ENCODE peak calls at places on chromosomes 6 and 20, in four cellular contexts. H is K562, O is OCI-LY7, E is HL-60. R is an unnamed sample.
A peak's percentile ranks its signal among the peaks of the same experiment; 100 is the strongest.

GRCh38 chr6:13425270-13425905 is 62.0 kb downstream of the GFOD1 start:
- DNase-seq in H (no peak), O (no peak), E (no peak), R (no peak)

GRCh38 chr6:140440223-140440810 is 1065.9 kb upstream of the CITED2 start:
- DNase-seq in H (no peak), O (no peak), E (no peak), R (no peak)

GRCh38 chr6:127924031-127924430 is 23.2 kb upstream of the THEMIS start:
- DNase-seq in H (no peak), O (no peak), E (no peak), R (no peak)

GRCh38 chr6:35240838-35241801 is 18.4 kb upstream of the ZNF76 start:
- DNase-seq in H (peak; percentile 80), O (peak; percentile 68), E (peak; percentile 68), R (peak; percentile 44)

GRCh38 chr6:166959906-166960608 is 3.7 kb upstream of the RNASET2 start:
- DNase-seq in H (no peak), O (no peak), E (no peak), R (no peak)

GRCh38 chr20:57610261-57610952 is 9.8 kb downstream of the ZBP1 start:
- DNase-seq in H (no peak), O (no peak), E (no peak), R (no peak)

GRCh38 chr20:35515949-35516645 is 13.4 kb downstream of the C20orf173 start:
- DNase-seq in H (peak; percentile 22), O (no peak), E (no peak), R (no peak)

GRCh38 chr20:61442075-61442670 is 190.1 kb downstream of the CDH4 start:
- DNase-seq in H (no peak), O (no peak), E (no peak), R (no peak)

GRCh38 chr20:7622399-7622961 is 317.8 kb downstream of the HAO1 start:
- DNase-seq in H (no peak), O (no peak), E (no peak), R (no peak)

GRCh38 chr20:32762754-32763201 is 593 bp downstream of the DNMT3B start:
- DNase-seq in H (peak; percentile 48), O (peak; percentile 44), E (peak; percentile 25), R (no peak)

GRCh38 chr6:16828058-16828457 is 66.8 kb upstream of the ATXN1 start:
- DNase-seq in H (no peak), O (no peak), E (no peak), R (no peak)

GRCh38 chr20:46458891-46459750 is 52.7 kb upstream of the ELMO2 start:
- DNase-seq in H (no peak), O (no peak), E (no peak), R (peak; percentile 72)

GRCh38 chr20:38833154-38833856 is 27.8 kb downstream of the PPP1R16B start:
- DNase-seq in H (no peak), O (no peak), E (no peak), R (no peak)

GRCh38 chr6:134394905-134395304 is 77.0 kb upstream of the SGK1 start:
- DNase-seq in H (no peak), O (no peak), E (no peak), R (no peak)

GRCh38 chr6:44487611-44488010 is 100.1 kb downstream of the CDC5L start:
- DNase-seq in H (no peak), O (no peak), E (no peak), R (no peak)

GRCh38 chr20:8389381-8390368 is 257.6 kb downstream of the PLCB1 start:
- DNase-seq in H (peak; percentile 27), O (peak; percentile 75), E (no peak), R (no peak)

GRCh38 chr6:99611148-99611547 is 4.5 kb downstream of the PRDM13 start:
- DNase-seq in H (peak; percentile 65), O (no peak), E (peak; percentile 34), R (no peak)

GRCh38 chr20:58752565-58752964 is 60.0 kb downstream of the NPEPL1 start:
- DNase-seq in H (no peak), O (no peak), E (no peak), R (no peak)

GRCh38 chr6:96391776-96392175 is 129.8 kb upstream of the UFL1 start:
- DNase-seq in H (no peak), O (no peak), E (no peak), R (peak; percentile 10)

GRCh38 chr6:95819939-95820338 is 195.8 kb upstream of the FUT9 start:
- DNase-seq in H (no peak), O (peak; percentile 1), E (no peak), R (no peak)

GRCh38 chr20:7178004-7178403 is 410.5 kb downstream of the BMP2 start:
- DNase-seq in H (no peak), O (no peak), E (no peak), R (no peak)

GRCh38 chr20:25065044-25065624 is 7.2 kb upstream of the ACSS1 start:
- DNase-seq in H (no peak), O (no peak), E (no peak), R (peak; percentile 26)

GRCh38 chr6:167937948-167938911 is 59.2 kb upstream of the KIF25 start:
- DNase-seq in H (no peak), O (no peak), E (peak; percentile 4), R (no peak)

GRCh38 chr6:37658121-37658520 is 39.6 kb downstream of the MDGA1 start:
- DNase-seq in H (no peak), O (no peak), E (no peak), R (no peak)

GRCh38 chr20:33433465-33433864 is 10.1 kb downstream of the SNTA1 start:
- DNase-seq in H (no peak), O (no peak), E (no peak), R (no peak)

GRCh38 chr20:37972256-37973058 is 60.8 kb downstream of the TTI1 start:
- DNase-seq in H (no peak), O (no peak), E (no peak), R (no peak)

GRCh38 chr6:14729186-14729871 is 516.5 kb upstream of the JARID2 start:
- DNase-seq in H (peak; percentile 12), O (peak; percentile 95), E (no peak), R (no peak)

GRCh38 chr6:89258912-89259311 is 41.8 kb upstream of the GABRR1 start:
- DNase-seq in H (no peak), O (peak; percentile 49), E (no peak), R (no peak)

GRCh38 chr20:3364323-3365013 is 43.0 kb downstream of the DNAAF9 start:
- DNase-seq in H (no peak), O (no peak), E (no peak), R (no peak)

GRCh38 chr20:59094576-59094975 is 52.0 kb upstream of the PRELID3B start:
- DNase-seq in H (no peak), O (no peak), E (no peak), R (no peak)

GRCh38 chr20:51026317-51026716 is 3.4 kb upstream of the KCNG1 start:
- DNase-seq in H (no peak), O (no peak), E (no peak), R (no peak)

GRCh38 chr20:6829510-6830116 is 62.1 kb downstream of the BMP2 start:
- DNase-seq in H (no peak), O (no peak), E (no peak), R (no peak)

GRCh38 chr6:111462770-111463391 is 20.1 kb downstream of the REV3L start:
- DNase-seq in H (peak; percentile 28), O (no peak), E (no peak), R (no peak)

GRCh38 chr6:72084992-72085569 is 198.7 kb downstream of the RIMS1 start:
- DNase-seq in H (peak; percentile 21), O (peak; percentile 37), E (no peak), R (no peak)

GRCh38 chr6:27141472-27142015 is 106.0 kb upstream of the PRSS16 start:
- DNase-seq in H (peak; percentile 55), O (peak; percentile 63), E (no peak), R (no peak)

GRCh38 chr6:27143474-27144026 is 104.0 kb upstream of the PRSS16 start:
- DNase-seq in H (peak; percentile 43), O (no peak), E (no peak), R (no peak)

GRCh38 chr6:27139753-27140522 is 107.6 kb upstream of the PRSS16 start:
- DNase-seq in H (peak; percentile 76), O (peak; percentile 80), E (peak; percentile 50), R (no peak)

GRCh38 chr6:27138837-27139752 is 108.4 kb upstream of the PRSS16 start:
- DNase-seq in H (peak; percentile 95), O (peak; percentile 95), E (peak; percentile 91), R (no peak)

DNA sequence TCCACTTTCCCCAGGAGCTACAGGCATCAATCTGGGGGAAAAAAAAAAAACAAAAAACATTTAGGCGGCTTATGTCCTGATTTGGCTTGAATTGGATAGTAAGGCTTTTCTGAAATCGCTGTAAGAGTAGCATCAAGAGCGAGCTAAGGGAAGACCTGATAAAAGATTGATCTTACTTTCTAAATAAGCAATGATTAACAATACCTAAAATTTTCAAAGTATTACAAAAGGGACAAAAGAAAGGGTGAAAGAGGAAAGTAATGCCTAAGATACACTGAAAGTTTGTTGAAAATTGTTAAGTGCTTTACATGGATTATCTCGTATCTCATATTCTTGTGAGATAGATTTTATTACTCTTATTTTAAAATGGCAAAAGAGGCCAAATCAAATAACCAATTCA is 106.5 kb upstream of the PRSS16 start:
- DNase-seq in H (no peak), O (peak; percentile 58), E (no peak), R (no peak)
- H3K4me3 ChIP-seq in H (peak overlapping the region; percentile 71), O (peak overlapping the region; percentile 77), E (no peak overlapping the region), R (no peak overlapping the region)

DNA sequence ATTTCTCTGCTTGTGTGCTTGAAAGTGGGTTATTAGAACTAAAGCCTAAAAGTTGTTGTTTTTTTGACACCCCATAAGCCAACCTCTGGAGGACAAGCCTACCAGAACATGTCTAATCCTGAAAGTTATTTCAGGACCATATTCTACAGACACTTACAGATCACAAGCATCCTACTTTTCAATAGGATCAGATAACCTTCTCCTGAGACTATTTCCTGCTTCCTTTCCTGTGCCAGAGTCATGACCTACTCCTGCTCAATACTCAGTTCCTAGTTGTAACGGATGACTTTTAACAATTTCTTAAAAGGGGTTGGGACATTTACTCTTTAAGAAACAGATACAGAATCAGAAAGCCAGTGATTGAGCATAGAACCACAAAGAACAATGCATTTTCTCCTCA is 5.3 kb upstream of the FILIP1 start:
- DNase-seq in H (no peak), O (no peak), E (no peak), R (no peak)
- TF ChIP-seq CTCF in H (no peak), O (no peak), E (no peak), R (no peak)

GRCh38 chr6:159097256-159097655 is 52.5 kb upstream of the TAGAP start:
- DNase-seq in H (no peak), O (no peak), E (no peak), R (no peak)

GRCh38 chr6:159100011-159100788 is 55.4 kb upstream of the TAGAP start:
- DNase-seq in H (no peak), O (no peak), E (no peak), R (no peak)

GRCh38 chr6:159098636-159099106 is 53.9 kb upstream of the TAGAP start:
- DNase-seq in H (no peak), O (peak; percentile 64), E (peak; percentile 39), R (no peak)

GRCh38 chr6:159100789-159101182 is 56.0 kb upstream of the TAGAP start:
- DNase-seq in H (no peak), O (no peak), E (no peak), R (no peak)

DNA sequence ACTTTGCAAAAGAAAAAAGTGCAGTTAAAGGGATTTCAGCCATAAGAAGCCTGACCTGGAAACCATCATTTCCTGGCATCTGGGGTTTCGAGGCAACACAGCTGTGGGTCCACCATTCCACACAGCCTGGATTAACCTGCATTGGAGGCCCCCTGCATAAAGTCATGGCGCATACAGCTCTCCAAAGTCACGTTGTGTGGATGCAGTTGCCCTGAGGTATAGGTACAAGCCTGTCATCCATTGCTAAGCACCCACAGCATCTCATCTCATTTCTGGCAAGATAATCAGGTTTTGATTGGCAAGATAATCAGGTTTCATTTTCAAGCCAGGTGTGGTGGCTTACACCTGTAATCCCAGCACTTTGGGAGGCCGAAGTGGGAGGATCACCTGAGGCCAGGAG is 54.5 kb upstream of the TAGAP start:
- DNase-seq in H (no peak), O (no peak), E (no peak), R (no peak)
- H3K4me3 ChIP-seq in H (no peak overlapping the region), O (no peak overlapping the region), E (no peak overlapping the region), R (no peak overlapping the region)

GRCh38 chr6:34062815-34063214 is 83.1 kb downstream of the GRM4 start:
- DNase-seq in H (no peak), O (peak; percentile 23), E (no peak), R (no peak)
- TF ChIP-seq CTCF in H (peak; percentile 39), O (peak; percentile 68), E (no peak), R (no peak)